ENCODE peak calls at places on chromosome 11, in seven cellular contexts. K is lower leg skin, T is activated B cell treated with CpG ODN at 0.5 μM for 24 hours, S is fibroblast of lung, P is bronchial epithelial cell, D is AG04450, J is epithelial cell of esophagus. X is an unnamed sample.

GRCh38 chr11:61531033-61531432 is 22.5 kb downstream of the LRRC10B start:
- DNase-seq in K (no peak), T (no peak), S (no peak), P (no peak), D (no peak), J (no peak), X (no peak)

GRCh38 chr11:118497831-118498230 is 29.4 kb upstream of the TTC36 start:
- DNase-seq in K (no peak), T (no peak), S (peak), P (no peak), D (no peak), J (no peak), X (no peak)

GRCh38 chr11:46285594-46286033 is 8.2 kb downstream of the CREB3L1 start:
- DNase-seq in K (no peak), T (no peak), S (no peak), P (no peak), D (no peak), J (no peak), X (no peak)

GRCh38 chr11:44281151-44281550 is 28.8 kb downstream of the ALX4 start:
- DNase-seq in K (no peak), T (no peak), S (no peak), P (no peak), D (no peak), J (no peak), X (no peak)

GRCh38 chr11:6587360-6587953 is 16.0 kb downstream of the RRP8 start:
- DNase-seq in K (no peak), T (no peak), S (no peak), P (no peak), D (no peak), J (no peak), X (no peak)

GRCh38 chr11:68009391-68010000 is 631 bp upstream of the ALDH3B1 start:
- DNase-seq in K (no peak), T (no peak), S (peak), P (no peak), D (no peak), J (peak), X (peak)

GRCh38 chr11:66457826-66458225 is 8.9 kb upstream of the PELI3 start:
- DNase-seq in K (no peak), T (no peak), S (no peak), P (no peak), D (no peak), J (no peak), X (no peak)

GRCh38 chr11:8230178-8230859 is 33.4 kb downstream of the LMO1 start:
- DNase-seq in K (no peak), T (no peak), S (no peak), P (peak), D (no peak), J (peak), X (no peak)

GRCh38 chr11:45092901-45093760 is 53.3 kb upstream of the PRDM11 start:
- DNase-seq in K (peak), T (no peak), S (peak), P (peak), D (no peak), J (peak), X (no peak)

GRCh38 chr11:72534859-72535547 is 100.7 kb upstream of the CLPB start:
- DNase-seq in K (peak), T (no peak), S (peak), P (no peak), D (no peak), J (no peak), X (no peak)
- TF ChIP-seq CTCF in K (no peak), T (no peak), S (peak), P (peak), D (peak), J (no peak), X (no peak)

GRCh38 chr11:64092761-64093136 is 57.0 kb downstream of the FLRT1 start:
- DNase-seq in K (no peak), T (no peak), S (no peak), P (no peak), D (no peak), J (no peak), X (no peak)

GRCh38 chr11:64089915-64090810 is 54.4 kb downstream of the FLRT1 start:
- DNase-seq in K (no peak), T (no peak), S (no peak), P (no peak), D (no peak), J (no peak), X (no peak)

GRCh38 chr11:64092119-64092760 is 56.5 kb downstream of the FLRT1 start:
- DNase-seq in K (no peak), T (no peak), S (no peak), P (no peak), D (no peak), J (no peak), X (no peak)

GRCh38 chr11:64089493-64089892 is 53.8 kb downstream of the FLRT1 start:
- DNase-seq in K (no peak), T (no peak), S (no peak), P (no peak), D (no peak), J (no peak), X (no peak)

DNA sequence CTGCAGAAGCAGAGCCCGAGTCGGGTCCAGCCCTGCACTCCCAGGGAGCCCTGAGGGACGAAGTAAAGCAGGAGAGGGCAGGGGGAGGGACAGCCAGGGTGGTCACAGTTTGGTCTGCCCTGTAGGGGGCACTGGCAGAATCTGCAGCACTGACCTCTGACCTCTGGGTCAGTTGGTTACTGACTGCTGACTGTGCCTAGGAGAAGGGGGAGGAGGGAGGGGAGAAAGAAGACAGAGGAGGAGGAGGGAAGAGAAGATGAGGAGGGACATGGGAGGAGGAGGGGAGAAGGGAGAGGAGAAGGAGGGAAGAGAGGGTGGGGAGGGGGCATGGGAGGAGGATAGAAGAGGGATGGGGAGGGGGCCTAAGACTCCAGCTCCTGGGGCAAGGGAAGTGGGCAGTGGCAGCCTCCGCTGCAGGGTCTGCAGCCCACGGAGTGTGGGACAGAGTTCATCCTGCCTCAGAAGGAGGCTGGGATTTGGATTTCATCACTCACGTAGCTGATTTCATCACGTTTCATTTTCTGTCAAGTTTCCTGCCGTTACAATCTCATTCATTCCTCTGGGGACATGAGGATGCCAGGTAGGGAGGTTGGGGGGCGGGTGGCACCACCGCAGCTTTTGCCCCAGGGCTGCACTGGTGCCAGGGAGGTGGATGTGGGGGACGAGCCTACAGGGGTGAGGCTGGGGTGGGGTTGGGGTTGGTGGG is 55.2 kb downstream of the FLRT1 start:
- DNase-seq in K (no peak), T (no peak), S (no peak), P (no peak), D (no peak), J (peak), X (peak)
- TF ChIP-seq CTCF in K (no peak), T (no peak), S (no peak), P (peak), D (no peak), J (no peak), X (no peak)

DNA sequence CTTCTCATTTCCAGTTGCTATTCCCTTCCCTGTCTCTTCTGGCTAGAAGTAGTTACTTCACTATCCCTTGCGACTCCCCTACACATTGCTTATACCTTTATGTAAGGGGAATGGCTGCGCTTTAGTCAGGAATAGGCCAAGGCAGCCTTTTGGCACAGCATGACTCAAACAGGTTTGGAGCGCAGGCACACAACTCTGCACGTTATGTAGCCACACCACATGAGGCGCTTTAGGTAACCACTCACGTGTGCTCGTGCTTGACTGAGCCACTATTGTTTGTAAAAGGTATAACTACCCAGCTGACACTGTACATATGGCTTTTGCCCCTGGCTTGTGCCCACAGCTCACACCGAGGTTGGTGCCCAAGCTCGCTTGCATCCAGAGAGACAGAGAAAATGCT is 46.7 kb upstream of the LIPT2 start:
- DNase-seq in K (no peak), T (no peak), S (no peak), P (no peak), D (no peak), J (no peak), X (no peak)
- TF ChIP-seq CTCF in K (no peak), T (no peak), S (no peak), P (no peak), D (no peak), J (no peak), X (no peak)

DNA sequence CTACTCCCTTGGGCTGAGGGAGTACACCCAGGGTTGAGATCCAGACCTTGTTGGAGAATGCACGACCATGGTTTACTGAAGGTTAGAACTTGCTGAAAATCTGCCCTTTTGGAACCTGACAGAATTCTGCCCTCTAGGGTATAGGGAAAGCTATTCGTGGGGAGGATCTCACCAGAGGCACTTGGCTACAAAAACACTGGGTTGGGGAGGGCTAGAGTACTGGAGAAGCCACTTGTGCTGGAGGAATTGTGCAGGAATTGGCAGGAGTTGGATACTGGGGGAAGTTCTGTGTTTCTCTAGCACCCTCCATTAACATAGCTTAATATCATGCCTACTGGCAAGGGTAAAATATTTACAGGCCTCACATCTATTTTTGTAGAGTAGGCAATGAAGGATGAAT is 55.8 kb downstream of the PPME1 start:
- DNase-seq in K (no peak), T (no peak), S (no peak), P (no peak), D (no peak), J (no peak), X (peak)
- TF ChIP-seq CTCF in K (no peak), T (no peak), S (no peak), P (no peak), D (no peak), J (no peak), X (no peak)

GRCh38 chr11:131908316-131908715 is 537.9 kb downstream of the NTM start:
- DNase-seq in K (no peak), T (no peak), S (no peak), P (peak), D (no peak), J (peak), X (no peak)

GRCh38 chr11:131909426-131910200 is 539.2 kb downstream of the NTM start:
- DNase-seq in K (no peak), T (no peak), S (peak), P (no peak), D (no peak), J (no peak), X (no peak)

GRCh38 chr11:131904756-131905155 is 534.3 kb downstream of the NTM start:
- DNase-seq in K (no peak), T (no peak), S (no peak), P (peak), D (no peak), J (peak), X (no peak)

GRCh38 chr11:131907371-131907770 is 537.0 kb downstream of the NTM start:
- DNase-seq in K (no peak), T (no peak), S (no peak), P (peak), D (no peak), J (peak), X (no peak)

GRCh38 chr11:131906963-131907362 is 536.5 kb downstream of the NTM start:
- DNase-seq in K (no peak), T (no peak), S (no peak), P (no peak), D (no peak), J (no peak), X (no peak)
- TF ChIP-seq CTCF in K (no peak), T (no peak), S (peak), P (no peak), D (peak), J (peak), X (no peak)

GRCh38 chr11:105361651-105362050 is 222.1 kb upstream of the CARD18 start:
- DNase-seq in K (no peak), T (no peak), S (no peak), P (peak), D (no peak), J (peak), X (peak)

GRCh38 chr11:105357764-105358163 is 218.2 kb upstream of the CARD18 start:
- DNase-seq in K (no peak), T (no peak), S (peak), P (peak), D (peak), J (peak), X (peak)

DNA sequence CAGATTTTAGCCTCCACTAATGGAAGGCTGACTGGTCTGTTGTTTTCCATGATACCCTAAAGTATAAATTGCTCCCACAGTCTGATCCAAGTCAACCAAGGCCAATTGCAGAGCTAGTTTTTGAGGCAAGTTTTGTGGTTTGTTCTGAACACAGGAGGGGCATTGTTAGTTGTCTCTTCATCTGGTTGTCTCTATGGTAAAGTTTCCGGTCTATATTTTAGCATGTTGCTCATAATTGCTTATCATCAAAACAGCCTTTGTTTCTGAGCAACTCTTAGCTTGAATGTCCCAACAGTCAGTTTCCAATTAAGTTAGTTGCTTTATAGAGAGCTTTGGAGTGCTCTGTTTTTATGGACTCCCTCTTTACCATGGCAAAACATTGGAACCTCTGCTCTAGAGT is 217.6 kb upstream of the CARD18 start:
- DNase-seq in K (no peak), T (no peak), S (no peak), P (no peak), D (no peak), J (no peak), X (no peak)
- TF ChIP-seq CTCF in K (no peak), T (no peak), S (no peak), P (no peak), D (no peak), J (no peak), X (no peak)

GRCh38 chr11:69892237-69892985 is 73.2 kb upstream of the FGF3 start:
- DNase-seq in K (no peak), T (no peak), S (no peak), P (no peak), D (no peak), J (no peak), X (no peak)
- TF ChIP-seq CTCF in K (no peak), T (no peak), S (no peak), P (peak), D (peak), J (no peak), X (no peak)

DNA sequence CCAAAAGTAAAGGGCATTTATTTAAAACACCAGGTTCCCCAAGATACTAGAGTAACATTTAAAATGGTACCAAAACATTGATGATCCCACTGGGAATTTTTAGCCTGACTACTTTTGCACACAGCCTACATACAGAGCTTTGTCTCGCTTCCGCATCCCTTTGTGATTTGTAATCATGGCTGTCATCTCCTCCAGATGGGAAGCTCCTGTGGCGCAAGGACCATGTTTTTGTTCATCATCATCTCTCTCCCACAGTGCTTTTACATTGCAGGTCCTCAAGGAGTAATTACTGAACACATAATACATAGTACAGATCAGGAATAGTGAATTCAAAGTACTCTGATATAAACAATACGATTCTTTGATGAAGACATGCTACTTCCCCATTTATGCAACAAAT is 231.2 kb upstream of the MTNR1B start:
- DNase-seq in K (no peak), T (no peak), S (no peak), P (no peak), D (no peak), J (no peak), X (no peak)
- TF ChIP-seq CTCF in K (no peak), T (no peak), S (no peak), P (no peak), D (no peak), J (no peak), X (no peak)

DNA sequence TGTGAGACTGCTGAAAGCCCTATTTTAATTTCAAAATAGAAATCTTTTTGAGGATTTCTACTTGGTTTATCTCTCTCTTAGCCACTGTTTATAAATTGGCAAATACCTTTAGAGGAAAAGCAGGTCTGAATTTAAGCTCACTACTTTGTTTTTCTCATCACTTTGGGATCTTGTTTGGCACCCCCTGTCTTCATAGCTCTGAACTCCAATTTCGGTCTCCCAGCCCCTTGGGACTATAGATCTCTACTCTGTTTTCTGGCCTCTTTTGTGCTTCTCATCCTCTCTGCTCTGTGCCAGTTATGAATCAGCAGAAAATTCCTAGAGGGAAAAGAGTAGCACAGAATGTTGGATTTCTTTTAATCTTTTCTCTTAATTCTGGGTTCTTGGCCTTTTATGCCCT is 118.3 kb downstream of the CYP2R1 start:
- DNase-seq in K (no peak), T (no peak), S (no peak), P (no peak), D (no peak), J (no peak), X (no peak)
- TF ChIP-seq CTCF in K (no peak), T (no peak), S (no peak), P (peak), D (peak), J (peak), X (no peak)

X was measured in MCF 10A.